ENCODE peak calls at places on chromosome 4, in nine cellular contexts. L is suprapubic skin, J is A549, P is stomach, I is transverse colon, Q is sigmoid colon, B is ovary, C is upper lobe of left lung, R is esophagus muscularis mucosa. E is an unnamed sample. For H3K9me3, the result is how much of the 10 kb centered on the place peaks cover.

GRCh38 chr4:120691106-120691505 is 231.4 kb downstream of the PRDM5 start:
- DNase-seq in L (no peak), J (no peak), P (no peak), I (no peak), Q (no peak), B (no peak), C (no peak), R (no peak), E (no peak)

GRCh38 chr4:81502561-81502960 is 30.9 kb upstream of the RASGEF1B start:
- DNase-seq in L (no peak), J (no peak), P (no peak), I (no peak), Q (no peak), B (no peak), C (no peak), R (no peak), E (no peak)

GRCh38 chr4:23113104-23113503 is 420.4 kb downstream of the GBA3 start:
- DNase-seq in L (no peak), J (no peak), P (no peak), I (no peak), Q (no peak), B (no peak), C (no peak), R (no peak), E (no peak)

GRCh38 chr4:915041-915474 is 17.1 kb downstream of the GAK start:
- DNase-seq in L (peak), J (no peak), P (no peak), I (peak), Q (peak), B (no peak), C (peak), R (no peak), E (no peak)

GRCh38 chr4:20084488-20084887 is 167.2 kb upstream of the SLIT2 start:
- DNase-seq in L (no peak), J (no peak), P (no peak), I (no peak), Q (no peak), B (no peak), C (no peak), R (no peak), E (no peak)

GRCh38 chr4:185830263-185830994 is 18.4 kb upstream of the SORBS2 start:
- DNase-seq in L (no peak), J (peak), P (no peak), I (no peak), Q (no peak), B (no peak), C (no peak), R (peak), E (no peak)

GRCh38 chr4:138751290-138751689 is 264.3 kb upstream of the NOCT start:
- DNase-seq in L (no peak), J (no peak), P (no peak), I (no peak), Q (no peak), B (no peak), C (no peak), R (no peak), E (no peak)

GRCh38 chr4:1501754-1502500 is 95.7 kb upstream of the NKX1-1 start:
- DNase-seq in L (peak), J (no peak), P (no peak), I (no peak), Q (no peak), B (no peak), C (peak), R (no peak), E (peak)

GRCh38 chr4:119026662-119027444 is 108.8 kb upstream of the MYOZ2 start:
- DNase-seq in L (no peak), J (peak), P (no peak), I (peak), Q (peak), B (peak), C (no peak), R (no peak), E (no peak)

GRCh38 chr4:173272987-173273386 is 61.2 kb downstream of the HMGB2 start:
- DNase-seq in L (no peak), J (no peak), P (no peak), I (no peak), Q (no peak), B (no peak), C (no peak), R (no peak), E (no peak)

GRCh38 chr4:183141997-183142396 is 42.9 kb downstream of the WWC2 start:
- DNase-seq in L (no peak), J (no peak), P (no peak), I (no peak), Q (no peak), B (no peak), C (no peak), R (no peak), E (no peak)

GRCh38 chr4:149914521-149915115 is 99.0 kb upstream of the IQCM start:
- DNase-seq in L (no peak), J (peak), P (no peak), I (peak), Q (no peak), B (no peak), C (no peak), R (no peak), E (no peak)

GRCh38 chr4:118327554-118328241 is 25.1 kb downstream of the PRSS12 start:
- DNase-seq in L (no peak), J (no peak), P (no peak), I (no peak), Q (no peak), B (no peak), C (no peak), R (no peak), E (no peak)

GRCh38 chr4:145937021-145937861 is 1.4 kb downstream of the ZNF827 start:
- DNase-seq in L (peak), J (peak), P (peak), I (peak), Q (peak), B (peak), C (peak), R (peak), E (peak)

GRCh38 chr4:100738388-100739165 is 220.8 kb upstream of the EMCN start:
- DNase-seq in L (no peak), J (peak), P (peak), I (peak), Q (peak), B (no peak), C (no peak), R (no peak), E (peak)

GRCh38 chr4:6715704-6716017 is 313 bp upstream of the BLOC1S4 start:
- DNase-seq in L (no peak), J (no peak), P (no peak), I (no peak), Q (no peak), B (no peak), C (no peak), R (no peak), E (no peak)

GRCh38 chr4:16516796-16517413 is 290.6 kb upstream of the TAPT1 start:
- DNase-seq in L (no peak), J (no peak), P (peak), I (no peak), Q (no peak), B (peak), C (no peak), R (no peak), E (peak)

GRCh38 chr4:52635130-52635529 is 24.0 kb downstream of the USP46 start:
- DNase-seq in L (no peak), J (no peak), P (no peak), I (no peak), Q (no peak), B (no peak), C (no peak), R (no peak), E (no peak)

GRCh38 chr4:133544097-133544496 is 395.0 kb downstream of the PCDH10 start:
- DNase-seq in L (no peak), J (no peak), P (no peak), I (no peak), Q (no peak), B (no peak), C (no peak), R (no peak), E (no peak)

GRCh38 chr4:73989928-73990327 is 1.9 kb upstream of the PPBP start:
- DNase-seq in L (no peak), J (no peak), P (no peak), I (no peak), Q (no peak), B (no peak), C (no peak), R (no peak), E (no peak)

GRCh38 chr4:45370370-45370769 is 644.0 kb upstream of the GNPDA2 start:
- DNase-seq in L (no peak), J (no peak), P (no peak), I (no peak), Q (no peak), B (no peak), C (no peak), R (no peak), E (no peak)

GRCh38 chr4:168098257-168098717 is 6.0 kb downstream of the ANXA10 start:
- DNase-seq in L (no peak), J (peak), P (no peak), I (no peak), Q (no peak), B (no peak), C (no peak), R (no peak), E (no peak)

GRCh38 chr4:42151568-42152506 is 618 bp downstream of the BEND4 start:
- DNase-seq in L (no peak), J (no peak), P (peak), I (peak), Q (no peak), B (no peak), C (peak), R (no peak), E (no peak)

GRCh38 chr4:159175165-159175988 is 72.5 kb downstream of the RAPGEF2 start:
- DNase-seq in L (peak), J (peak), P (peak), I (peak), Q (peak), B (peak), C (no peak), R (no peak), E (no peak)

GRCh38 chr4:162836773-162837172 is 329.9 kb downstream of the NAF1 start:
- DNase-seq in L (no peak), J (no peak), P (no peak), I (no peak), Q (no peak), B (no peak), C (no peak), R (no peak), E (no peak)

DNA sequence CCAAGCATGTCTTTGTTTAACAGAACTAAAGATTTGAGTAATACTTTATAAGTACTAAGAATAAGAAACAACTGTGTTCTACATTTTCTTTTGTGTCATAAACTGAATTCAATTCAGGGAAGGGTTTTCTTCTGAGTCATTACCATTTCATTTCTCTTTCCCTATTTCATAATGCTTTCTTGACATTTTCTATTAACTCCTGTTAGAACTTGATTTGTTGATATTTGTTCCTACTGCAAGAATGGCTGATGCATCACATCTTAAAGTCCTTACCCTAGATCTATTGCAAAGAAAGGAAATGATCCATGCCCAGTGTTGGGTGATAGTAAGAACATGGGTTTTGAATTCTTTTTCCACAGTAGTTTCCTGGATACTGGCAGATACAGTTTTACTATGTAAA is 127.5 kb upstream of the FAT4 start:
- DNase-seq in L (no peak), J (peak), P (no peak), I (no peak), Q (no peak), B (no peak), C (no peak), R (no peak), E (no peak)
- TF ChIP-seq EP300 in L (no peak), J (no peak), P (no peak), I (no peak), Q (no peak), B (no peak), C (no peak), R (no peak), E (no peak)

GRCh38 chr4:110628321-110629213 is 5.7 kb upstream of the PITX2 start:
- DNase-seq in L (no peak), J (no peak), P (no peak), I (no peak), Q (no peak), B (no peak), C (no peak), R (no peak), E (no peak)
- H3K9me3 ChIP-seq in L (under half), J (under half), P (under half), I (under half), Q (under half), B (under half), C (under half), R (under half), E (under half)

DNA sequence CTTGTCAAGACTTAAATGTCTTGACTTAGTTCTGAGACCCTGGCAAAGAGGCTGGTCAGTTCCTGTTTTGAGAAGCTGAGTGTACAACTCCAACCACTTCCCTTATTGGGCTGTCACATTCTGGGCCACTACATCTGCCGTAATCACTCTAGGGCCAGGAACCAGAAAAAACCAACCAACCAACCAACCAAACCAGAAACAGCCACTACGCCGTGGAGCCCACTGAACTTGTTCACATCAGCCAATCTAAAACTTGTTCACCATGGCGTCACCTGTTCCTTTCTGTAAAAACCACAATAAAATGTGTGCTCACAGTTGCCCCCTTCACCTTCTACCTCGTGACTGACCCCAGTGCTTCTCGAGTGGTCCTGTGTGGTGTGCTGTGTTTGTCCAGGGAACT is 107.3 kb downstream of the JADE1 start:
- DNase-seq in L (no peak), J (no peak), P (no peak), I (peak), Q (no peak), B (no peak), C (no peak), R (no peak), E (no peak)
- TF ChIP-seq EP300 in L (no peak), J (no peak), P (no peak), I (no peak), Q (no peak), B (no peak), C (no peak), R (no peak), E (no peak)

GRCh38 chr4:126894963-126895362 is 737.8 kb upstream of the INTU start:
- DNase-seq in L (no peak), J (no peak), P (no peak), I (no peak), Q (no peak), B (no peak), C (no peak), R (no peak), E (no peak)
- H3K9me3 ChIP-seq in L (under half), J (under half), P (under half), I (under half), Q (under half), B (under half), C (under half), R (under half), E (under half)

E was measured in tibial nerve.